ENCODE peak calls at places on chromosomes 2 and 18, in nine cellular contexts. J, W, M, D, Z, U, O, N and A are unnamed samples.

GRCh38 chr2:55148269-55148668 is 83.8 kb downstream of the CLHC1 start:
- DNase-seq in N (no peak), M (no peak), O (no peak), U (no peak), Z (no peak), J (peak), D (no peak), W (no peak), A (peak)

GRCh38 chr18:42141439-42141838 is 186.4 kb downstream of the PIK3C3 start:
- DNase-seq in Z (no peak), J (no peak), N (peak), D (no peak), O (no peak), M (no peak), U (peak), W (no peak), A (peak)

GRCh38 chr2:66890286-66890812 is 455.4 kb downstream of the MEIS1 start:
- DNase-seq in D (no peak), J (no peak), U (no peak), M (no peak), Z (no peak), W (no peak), N (no peak), O (no peak), A (no peak)

GRCh38 chr2:45256867-45257641 is 247.8 kb upstream of the SIX2 start:
- DNase-seq in D (no peak), M (no peak), U (no peak), J (no peak), O (no peak), W (no peak), Z (no peak), N (no peak), A (no peak)

GRCh38 chr2:217908544-217908943 is 94.3 kb downstream of the TNS1 start:
- DNase-seq in Z (no peak), N (no peak), J (no peak), M (no peak), D (no peak), W (no peak), O (no peak), U (no peak), A (no peak)

GRCh38 chr2:105243961-105244360 is 2.4 kb downstream of the GPR45 start:
- DNase-seq in W (no peak), U (no peak), J (no peak), O (no peak), Z (no peak), M (no peak), D (no peak), N (no peak), A (no peak)

GRCh38 chr18:46422552-46423055 is 234.4 kb downstream of the LOXHD1 start:
- DNase-seq in W (no peak), Z (no peak), D (no peak), U (no peak), N (no peak), M (no peak), O (no peak), J (no peak), A (no peak)

GRCh38 chr18:32048507-32049091 is 30.0 kb downstream of the RNF125 start:
- DNase-seq in Z (no peak), M (no peak), D (no peak), J (peak), U (peak), O (no peak), W (peak), N (peak), A (no peak)

GRCh38 chr2:88813612-88814011 is 122.1 kb downstream of the RPIA start:
- DNase-seq in Z (no peak), M (no peak), N (no peak), O (no peak), D (no peak), W (no peak), J (no peak), U (no peak), A (no peak)

GRCh38 chr2:152425765-152426710 is 91.1 kb downstream of the FMNL2 start:
- DNase-seq in W (no peak), J (no peak), N (peak), M (no peak), D (no peak), U (no peak), O (no peak), Z (peak), A (no peak)

GRCh38 chr2:71605173-71605641 is 151.8 kb downstream of the DYSF start:
- DNase-seq in O (no peak), N (no peak), D (no peak), M (no peak), Z (no peak), W (peak), U (no peak), J (no peak), A (no peak)

GRCh38 chr2:28447943-28448737 is 47.7 kb upstream of the PLB1 start:
- DNase-seq in D (no peak), J (peak), Z (no peak), U (peak), W (no peak), M (no peak), N (peak), O (no peak), A (peak)

GRCh38 chr2:237862528-237862895 is 3.1 kb downstream of the RAMP1 start:
- DNase-seq in M (no peak), O (no peak), W (no peak), N (no peak), U (no peak), J (no peak), Z (no peak), D (no peak), A (no peak)

GRCh38 chr2:20478961-20479360 is 32.1 kb downstream of the RHOB start:
- DNase-seq in W (no peak), Z (no peak), D (no peak), U (no peak), N (peak), M (no peak), J (no peak), O (no peak), A (no peak)

GRCh38 chr18:37309059-37309458 is 256.5 kb downstream of the CELF4 start:
- DNase-seq in J (no peak), M (no peak), O (no peak), W (no peak), Z (peak), N (peak), D (no peak), U (no peak), A (no peak)

GRCh38 chr2:88826399-88826798 is 134.9 kb downstream of the RPIA start:
- DNase-seq in M (no peak), U (no peak), J (no peak), W (no peak), N (no peak), Z (no peak), D (no peak), O (no peak), A (no peak)

GRCh38 chr2:46471-47345 is at the start of gene FAM110C:
- DNase-seq in O (peak), Z (no peak), D (peak), M (no peak), J (peak), N (no peak), W (peak), U (no peak), A (peak)

GRCh38 chr2:37740330-37740729 is 68.9 kb upstream of the CDC42EP3 start:
- DNase-seq in U (no peak), O (no peak), D (no peak), N (no peak), Z (no peak), M (no peak), J (no peak), W (no peak), A (no peak)

GRCh38 chr18:54713386-54713785 is 114.9 kb upstream of the RAB27B start:
- DNase-seq in D (no peak), Z (no peak), U (no peak), O (no peak), N (no peak), W (no peak), J (no peak), M (no peak), A (no peak)

GRCh38 chr2:97723156-97724072 is 10.0 kb downstream of the ZAP70 start:
- DNase-seq in M (no peak), J (no peak), U (no peak), N (no peak), D (no peak), O (no peak), Z (no peak), W (no peak), A (no peak)

GRCh38 chr2:17719562-17720371 is 33.8 kb downstream of the SMC6 start:
- DNase-seq in J (no peak), W (no peak), O (peak), Z (peak), N (no peak), D (no peak), M (peak), U (peak), A (peak)

GRCh38 chr2:157685572-157685971 is 56.9 kb upstream of the ACVR1C start:
- DNase-seq in J (no peak), N (no peak), U (no peak), M (no peak), W (no peak), O (no peak), D (no peak), Z (no peak), A (no peak)

GRCh38 chr18:30889582-30890301 is 152.8 kb downstream of the DSC3 start:
- DNase-seq in U (no peak), J (no peak), Z (peak), N (peak), W (no peak), O (no peak), D (no peak), M (peak), A (peak)

GRCh38 chr18:11118051-11118450 is 31.3 kb downstream of the PIEZO2 start:
- DNase-seq in D (no peak), M (no peak), O (no peak), J (no peak), N (no peak), Z (no peak), W (no peak), U (no peak), A (no peak)

GRCh38 chr18:10417679-10418078 is 36.8 kb upstream of the APCDD1 start:
- DNase-seq in D (no peak), N (no peak), J (no peak), W (no peak), U (no peak), Z (no peak), M (no peak), O (no peak), A (no peak)

GRCh38 chr18:64254399-64255093 is 105.7 kb upstream of the LINC00305 start:
- DNase-seq in U (no peak), Z (no peak), J (no peak), D (no peak), W (no peak), M (no peak), N (no peak), O (no peak), A (no peak)

GRCh38 chr2:10269291-10269690 is 33.4 kb upstream of the HPCAL1 start:
- DNase-seq in Z (no peak), W (no peak), O (no peak), U (no peak), J (no peak), M (no peak), D (no peak), N (no peak), A (no peak)

GRCh38 chr2:215883799-215884198 is 129.6 kb downstream of the MREG start:
- DNase-seq in O (no peak), N (no peak), D (no peak), J (no peak), W (no peak), U (no peak), Z (no peak), M (no peak), A (no peak)

GRCh38 chr2:73970850-73971471 is 13.7 kb upstream of the TET3 start:
- DNase-seq in W (peak), U (peak), O (peak), M (peak), D (no peak), Z (peak), J (no peak), N (peak), A (no peak)

GRCh38 chr2:220096406-220096805 is 469.0 kb downstream of the SLC4A3 start:
- DNase-seq in D (no peak), U (peak), M (no peak), N (no peak), O (no peak), W (no peak), J (no peak), Z (no peak), A (peak)

GRCh38 chr2:190318931-190319556 is 582 bp downstream of the HIBCH start:
- DNase-seq in M (no peak), D (no peak), W (no peak), U (no peak), O (no peak), Z (peak), J (no peak), N (peak), A (no peak)